ENCODE peak calls at places on chromosomes 13 and 19, in ten cellular contexts. One of them, this sample, is unnamed.

GRCh38 chr13:36193151-36193855 is 21.1 kb downstream of the SOHLH2 start:
- DNase-seq in cardiac muscle cell: no peak
- DNase-seq in heart right ventricle: no peak
- DNase-seq in RWPE1: peak
- DNase-seq in tibial nerve: no peak
- DNase-seq in PC-3: peak
- DNase-seq in A549: no peak
- DNase-seq in mesendoderm: peak
- DNase-seq in IMR-90: no peak
- DNase-seq in GM23248: peak
- DNase-seq in this sample: peak

GRCh38 chr19:18669524-18669817 is 14.0 kb upstream of the CRTC1 start:
- DNase-seq in RWPE1: no peak
- DNase-seq in GM23248: no peak
- DNase-seq in A549: no peak
- DNase-seq in PC-3: no peak
- DNase-seq in cardiac muscle cell: no peak
- DNase-seq in tibial nerve: no peak
- DNase-seq in mesendoderm: no peak
- DNase-seq in heart right ventricle: no peak
- DNase-seq in IMR-90: peak
- DNase-seq in this sample: peak

GRCh38 chr13:20131057-20131832 is 29.6 kb downstream of the GJA3 start:
- DNase-seq in GM23248: no peak
- DNase-seq in IMR-90: no peak
- DNase-seq in A549: no peak
- DNase-seq in cardiac muscle cell: peak
- DNase-seq in tibial nerve: no peak
- DNase-seq in heart right ventricle: no peak
- DNase-seq in RWPE1: no peak
- DNase-seq in PC-3: no peak
- DNase-seq in mesendoderm: no peak
- DNase-seq in this sample: no peak

GRCh38 chr13:46058268-46058667 is 5.7 kb upstream of the ZC3H13 start:
- DNase-seq in cardiac muscle cell: no peak
- DNase-seq in IMR-90: no peak
- DNase-seq in A549: no peak
- DNase-seq in GM23248: no peak
- DNase-seq in mesendoderm: no peak
- DNase-seq in PC-3: no peak
- DNase-seq in RWPE1: no peak
- DNase-seq in tibial nerve: no peak
- DNase-seq in heart right ventricle: no peak
- DNase-seq in this sample: no peak

GRCh38 chr13:35465345-35465744 is 11.1 kb downstream of the MAB21L1 start:
- DNase-seq in GM23248: no peak
- DNase-seq in A549: no peak
- DNase-seq in tibial nerve: no peak
- DNase-seq in cardiac muscle cell: no peak
- DNase-seq in PC-3: no peak
- DNase-seq in heart right ventricle: no peak
- DNase-seq in RWPE1: no peak
- DNase-seq in mesendoderm: no peak
- DNase-seq in IMR-90: no peak
- DNase-seq in this sample: no peak

GRCh38 chr13:89061821-89062220 is 1390.7 kb downstream of the SLITRK5 start:
- DNase-seq in mesendoderm: no peak
- DNase-seq in cardiac muscle cell: no peak
- DNase-seq in RWPE1: no peak
- DNase-seq in IMR-90: no peak
- DNase-seq in PC-3: peak
- DNase-seq in heart right ventricle: no peak
- DNase-seq in tibial nerve: no peak
- DNase-seq in GM23248: no peak
- DNase-seq in A549: no peak
- DNase-seq in this sample: no peak

GRCh38 chr19:42657551-42657950 is 62.8 kb upstream of the CEACAM8 start:
- DNase-seq in PC-3: no peak
- DNase-seq in GM23248: peak
- DNase-seq in RWPE1: no peak
- DNase-seq in cardiac muscle cell: no peak
- DNase-seq in tibial nerve: no peak
- DNase-seq in heart right ventricle: no peak
- DNase-seq in A549: no peak
- DNase-seq in IMR-90: peak
- DNase-seq in mesendoderm: no peak
- DNase-seq in this sample: peak

GRCh38 chr13:113845055-113845454 is 18.8 kb downstream of the GAS6 start:
- DNase-seq in PC-3: no peak
- DNase-seq in A549: no peak
- DNase-seq in tibial nerve: no peak
- DNase-seq in RWPE1: no peak
- DNase-seq in GM23248: no peak
- DNase-seq in mesendoderm: no peak
- DNase-seq in heart right ventricle: no peak
- DNase-seq in cardiac muscle cell: no peak
- DNase-seq in IMR-90: no peak
- DNase-seq in this sample: no peak

GRCh38 chr13:98484289-98485219 is 92.4 kb downstream of the STK24 start:
- DNase-seq in RWPE1: peak
- DNase-seq in PC-3: peak
- DNase-seq in GM23248: peak
- DNase-seq in tibial nerve: no peak
- DNase-seq in A549: peak
- DNase-seq in mesendoderm: peak
- DNase-seq in cardiac muscle cell: peak
- DNase-seq in IMR-90: peak
- DNase-seq in heart right ventricle: peak
- DNase-seq in this sample: peak

GRCh38 chr13:99203601-99204579 is 3.2 kb downstream of the UBAC2 start:
- DNase-seq in cardiac muscle cell: no peak
- DNase-seq in GM23248: no peak
- DNase-seq in RWPE1: no peak
- DNase-seq in PC-3: no peak
- DNase-seq in tibial nerve: no peak
- DNase-seq in mesendoderm: no peak
- DNase-seq in heart right ventricle: no peak
- DNase-seq in IMR-90: no peak
- DNase-seq in A549: no peak
- DNase-seq in this sample: no peak

GRCh38 chr13:113196970-113197737 is 11.3 kb downstream of the PCID2 start:
- DNase-seq in GM23248: no peak
- DNase-seq in mesendoderm: no peak
- DNase-seq in PC-3: no peak
- DNase-seq in heart right ventricle: no peak
- DNase-seq in cardiac muscle cell: no peak
- DNase-seq in RWPE1: no peak
- DNase-seq in tibial nerve: no peak
- DNase-seq in IMR-90: no peak
- DNase-seq in A549: no peak
- DNase-seq in this sample: no peak

GRCh38 chr13:41707192-41707858 is 250.0 kb downstream of the RGCC start:
- DNase-seq in heart right ventricle: no peak
- DNase-seq in tibial nerve: no peak
- DNase-seq in IMR-90: no peak
- DNase-seq in GM23248: peak
- DNase-seq in PC-3: no peak
- DNase-seq in A549: no peak
- DNase-seq in cardiac muscle cell: no peak
- DNase-seq in RWPE1: no peak
- DNase-seq in mesendoderm: no peak
- DNase-seq in this sample: no peak

GRCh38 chr13:112545866-112546265 is 42.1 kb downstream of the TUBGCP3 start:
- DNase-seq in cardiac muscle cell: no peak
- DNase-seq in tibial nerve: no peak
- DNase-seq in PC-3: no peak
- DNase-seq in A549: no peak
- DNase-seq in RWPE1: peak
- DNase-seq in heart right ventricle: no peak
- DNase-seq in mesendoderm: no peak
- DNase-seq in GM23248: peak
- DNase-seq in IMR-90: peak
- DNase-seq in this sample: peak

GRCh38 chr13:27362064-27362751 is 62.2 kb upstream of the GTF3A start:
- DNase-seq in tibial nerve: peak
- DNase-seq in PC-3: peak
- DNase-seq in cardiac muscle cell: peak
- DNase-seq in RWPE1: peak
- DNase-seq in mesendoderm: peak
- DNase-seq in GM23248: peak
- DNase-seq in A549: peak
- DNase-seq in IMR-90: peak
- DNase-seq in heart right ventricle: peak
- DNase-seq in this sample: peak

GRCh38 chr19:44809856-44810554 is 1.1 kb downstream of the BCAM start:
- DNase-seq in tibial nerve: no peak
- DNase-seq in A549: no peak
- DNase-seq in heart right ventricle: no peak
- DNase-seq in cardiac muscle cell: no peak
- DNase-seq in PC-3: no peak
- DNase-seq in RWPE1: peak
- DNase-seq in GM23248: no peak
- DNase-seq in IMR-90: no peak
- DNase-seq in mesendoderm: no peak
- DNase-seq in this sample: no peak

GRCh38 chr13:23822252-23822824 is 66.9 kb downstream of the MIPEP start:
- DNase-seq in A549: no peak
- DNase-seq in heart right ventricle: no peak
- DNase-seq in mesendoderm: no peak
- DNase-seq in PC-3: no peak
- DNase-seq in IMR-90: no peak
- DNase-seq in cardiac muscle cell: no peak
- DNase-seq in tibial nerve: no peak
- DNase-seq in RWPE1: no peak
- DNase-seq in GM23248: no peak
- DNase-seq in this sample: no peak

GRCh38 chr13:41420146-41420545 is 37.2 kb upstream of the RGCC start:
- DNase-seq in cardiac muscle cell: no peak
- DNase-seq in IMR-90: no peak
- DNase-seq in PC-3: no peak
- DNase-seq in GM23248: no peak
- DNase-seq in RWPE1: no peak
- DNase-seq in heart right ventricle: no peak
- DNase-seq in A549: no peak
- DNase-seq in tibial nerve: no peak
- DNase-seq in mesendoderm: no peak
- DNase-seq in this sample: no peak

GRCh38 chr19:19679176-19680073 is 10.8 kb downstream of the ZNF101 start:
- DNase-seq in mesendoderm: no peak
- DNase-seq in PC-3: no peak
- DNase-seq in tibial nerve: no peak
- DNase-seq in RWPE1: no peak
- DNase-seq in IMR-90: no peak
- DNase-seq in A549: no peak
- DNase-seq in heart right ventricle: no peak
- DNase-seq in cardiac muscle cell: no peak
- DNase-seq in GM23248: no peak
- DNase-seq in this sample: no peak

GRCh38 chr19:39499082-39499642 is 415 bp downstream of the DLL3 start:
- DNase-seq in heart right ventricle: no peak
- DNase-seq in PC-3: no peak
- DNase-seq in RWPE1: no peak
- DNase-seq in cardiac muscle cell: peak
- DNase-seq in GM23248: peak
- DNase-seq in A549: no peak
- DNase-seq in mesendoderm: peak
- DNase-seq in tibial nerve: no peak
- DNase-seq in IMR-90: no peak
- DNase-seq in this sample: no peak

GRCh38 chr19:3931041-3931440 is 1.8 kb upstream of the NMRK2 start:
- DNase-seq in A549: no peak
- DNase-seq in IMR-90: no peak
- DNase-seq in PC-3: no peak
- DNase-seq in heart right ventricle: peak
- DNase-seq in mesendoderm: no peak
- DNase-seq in tibial nerve: no peak
- DNase-seq in cardiac muscle cell: no peak
- DNase-seq in RWPE1: no peak
- DNase-seq in GM23248: no peak
- DNase-seq in this sample: no peak
- H3K27ac ChIP-seq in A549: no peak
- H3K27ac ChIP-seq in IMR-90: no peak
- H3K27ac ChIP-seq in PC-3: no peak
- H3K27ac ChIP-seq in heart right ventricle: peak
- H3K27ac ChIP-seq in mesendoderm: no peak
- H3K27ac ChIP-seq in tibial nerve: no peak
- H3K27ac ChIP-seq in cardiac muscle cell: peak
- H3K27ac ChIP-seq in RWPE1: no peak
- H3K27ac ChIP-seq in GM23248: no peak
- H3K27ac ChIP-seq in this sample: no peak

GRCh38 chr13:97215325-97215724 is 6.8 kb upstream of the MBNL2 start:
- DNase-seq in heart right ventricle: no peak
- DNase-seq in A549: no peak
- DNase-seq in cardiac muscle cell: no peak
- DNase-seq in PC-3: no peak
- DNase-seq in RWPE1: no peak
- DNase-seq in IMR-90: no peak
- DNase-seq in GM23248: no peak
- DNase-seq in mesendoderm: no peak
- DNase-seq in tibial nerve: no peak
- DNase-seq in this sample: no peak
- H3K27ac ChIP-seq in heart right ventricle: no peak
- H3K27ac ChIP-seq in A549: no peak
- H3K27ac ChIP-seq in cardiac muscle cell: no peak
- H3K27ac ChIP-seq in PC-3: no peak
- H3K27ac ChIP-seq in RWPE1: no peak
- H3K27ac ChIP-seq in IMR-90: no peak
- H3K27ac ChIP-seq in GM23248: no peak
- H3K27ac ChIP-seq in mesendoderm: no peak
- H3K27ac ChIP-seq in tibial nerve: no peak
- H3K27ac ChIP-seq in this sample: no peak

DNA sequence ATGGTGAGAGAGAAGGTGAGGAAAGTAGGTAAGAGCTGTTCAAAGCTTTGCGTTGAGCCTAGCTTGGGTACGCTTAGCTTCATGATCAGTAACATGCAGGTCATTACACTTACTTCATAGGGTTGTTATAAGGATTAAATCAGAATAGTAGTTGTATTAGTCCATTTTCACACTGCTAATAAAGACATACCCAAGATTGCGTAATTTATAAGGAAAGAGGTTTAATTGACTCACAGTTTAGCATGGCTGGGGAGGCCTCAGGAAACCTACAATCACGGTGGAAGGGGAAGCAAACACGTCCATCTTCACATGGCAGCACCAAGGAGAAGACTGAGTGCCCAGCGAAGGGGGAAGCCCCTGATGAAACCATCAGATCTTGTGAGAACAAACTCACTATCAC is 21.9 kb downstream of the GPALPP1 start:
- DNase-seq in GM23248: no peak
- DNase-seq in cardiac muscle cell: no peak
- DNase-seq in A549: no peak
- DNase-seq in PC-3: no peak
- DNase-seq in IMR-90: no peak
- DNase-seq in RWPE1: no peak
- DNase-seq in tibial nerve: no peak
- DNase-seq in mesendoderm: no peak
- DNase-seq in heart right ventricle: no peak
- DNase-seq in this sample: no peak
- H3K27ac ChIP-seq in GM23248: no peak
- H3K27ac ChIP-seq in cardiac muscle cell: no peak
- H3K27ac ChIP-seq in A549: no peak
- H3K27ac ChIP-seq in PC-3: no peak
- H3K27ac ChIP-seq in IMR-90: no peak
- H3K27ac ChIP-seq in RWPE1: no peak
- H3K27ac ChIP-seq in tibial nerve: no peak
- H3K27ac ChIP-seq in mesendoderm: no peak
- H3K27ac ChIP-seq in heart right ventricle: no peak
- H3K27ac ChIP-seq in this sample: no peak

GRCh38 chr19:4229179-4229931 is at the start of gene EBI3:
- DNase-seq in cardiac muscle cell: peak
- DNase-seq in GM23248: peak
- DNase-seq in RWPE1: no peak
- DNase-seq in tibial nerve: no peak
- DNase-seq in heart right ventricle: no peak
- DNase-seq in IMR-90: peak
- DNase-seq in A549: no peak
- DNase-seq in PC-3: no peak
- DNase-seq in mesendoderm: peak
- DNase-seq in this sample: peak
- H3K27ac ChIP-seq in cardiac muscle cell: no peak
- H3K27ac ChIP-seq in GM23248: no peak
- H3K27ac ChIP-seq in RWPE1: no peak
- H3K27ac ChIP-seq in tibial nerve: no peak
- H3K27ac ChIP-seq in heart right ventricle: no peak
- H3K27ac ChIP-seq in IMR-90: no peak
- H3K27ac ChIP-seq in A549: peak
- H3K27ac ChIP-seq in PC-3: no peak
- H3K27ac ChIP-seq in mesendoderm: no peak
- H3K27ac ChIP-seq in this sample: peak